ENCODE peak calls at places on chromosome 5, in nine cellular contexts. X is substantia nigra; Z is endothelial cell; U is NCI-H1417; S is NCI-H2227 treated with DMSO at 0.1 percent for 48 hours; V is cardiac fibroblast; J is ELR; K is GM04504; T is activated CD8-positive, alpha-beta T cell treated with anti-CD3 and anti-CD28 coated beads for 36 hours. B is an unnamed sample.

GRCh38 chr5:137624786-137625349 is 111.0 kb downstream of the KLHL3 start:
- DNase-seq in V (no peak), S (no peak), T (no peak), X (no peak), K (no peak), J (no peak), U (no peak), Z (no peak), B (no peak)

GRCh38 chr5:143542798-143543144 is 139.3 kb upstream of the NR3C1 start:
- DNase-seq in K (no peak), V (no peak), U (no peak), Z (no peak), X (no peak), S (no peak), J (no peak), T (no peak), B (no peak)

GRCh38 chr5:31193026-31193425 is 460 bp upstream of the CDH6 start:
- DNase-seq in U (no peak), V (no peak), T (no peak), K (no peak), X (no peak), Z (no peak), S (no peak), J (no peak), B (no peak)

GRCh38 chr5:143435207-143435657 is 31.7 kb upstream of the NR3C1 start:
- DNase-seq in K (no peak), J (no peak), T (peak), Z (no peak), V (peak), U (no peak), X (peak), S (no peak), B (peak)

GRCh38 chr5:151107738-151108520 is 27.1 kb upstream of the TNIP1 start:
- DNase-seq in U (no peak), J (no peak), K (no peak), Z (no peak), S (no peak), X (peak), V (peak), T (no peak), B (no peak)

GRCh38 chr5:57488308-57488955 is 5.8 kb upstream of the ACTBL2 start:
- DNase-seq in U (no peak), V (peak), K (peak), T (no peak), X (no peak), Z (no peak), S (no peak), J (peak), B (no peak)

GRCh38 chr5:1438871-1439270 is 6.4 kb downstream of the SLC6A3 start:
- DNase-seq in X (no peak), J (no peak), S (no peak), V (no peak), T (no peak), Z (no peak), K (no peak), U (no peak), B (no peak)

GRCh38 chr5:57805170-57805569 is 322.6 kb upstream of the ACTBL2 start:
- DNase-seq in T (no peak), Z (no peak), U (no peak), V (no peak), J (no peak), X (no peak), S (no peak), K (no peak), B (no peak)

GRCh38 chr5:130978475-130978874 is 186.6 kb downstream of the HINT1 start:
- DNase-seq in X (no peak), S (no peak), J (no peak), T (no peak), V (peak), K (no peak), Z (no peak), U (no peak), B (no peak)